ENCODE peak calls at places on chromosomes 3 and 15, in four cellular contexts. D, V, L and F are unnamed samples.

GRCh38 chr3:196268270-196269163 is 19.0 kb downstream of the PCYT1A start:
- DNase-seq in V (no peak), D (no peak), L (no peak), F (peak; percentile 61)

GRCh38 chr3:19769694-19770093 is 164.3 kb downstream of the EFHB start:
- DNase-seq in V (no peak), L (no peak), D (no peak), F (no peak)

GRCh38 chr15:30043211-30043655 is 39.5 kb upstream of the GOLGA8J start:
- DNase-seq in V (no peak), D (no peak), L (peak; percentile 55), F (no peak)

GRCh38 chr15:64640146-64640868 is 135.1 kb downstream of the RBPMS2 start:
- DNase-seq in L (no peak), D (no peak), V (no peak), F (peak; percentile 62)

GRCh38 chr15:43317566-43318184 is 12.7 kb downstream of the LCMT2 start:
- DNase-seq in L (no peak), V (no peak), D (no peak), F (no peak)

GRCh38 chr3:187521546-187521945 is 148.6 kb downstream of the SST start:
- DNase-seq in D (no peak), V (no peak), L (no peak), F (no peak)

GRCh38 chr3:114213669-114214541 is 23.5 kb downstream of the ZNF80 start:
- DNase-seq in L (peak; percentile 11), D (peak; percentile 28), V (no peak), F (peak; percentile 72)

GRCh38 chr3:46538803-46539442 is 27.2 kb downstream of the LRRC2 start:
- DNase-seq in L (no peak), V (no peak), D (no peak), F (peak; percentile 86)

GRCh38 chr15:63480441-63480821 is 24.0 kb upstream of the USP3 start:
- DNase-seq in V (no peak), L (no peak), D (no peak), F (no peak)

GRCh38 chr3:156818890-156819289 is 7.3 kb upstream of the LEKR1 start:
- DNase-seq in L (peak; percentile 82), D (no peak), V (no peak), F (peak; percentile 65)

GRCh38 chr3:98556164-98557130 is 24.7 kb downstream of the GPR15 start:
- DNase-seq in V (no peak), L (no peak), D (no peak), F (no peak)

GRCh38 chr3:57840445-57840844 is 84.3 kb downstream of the SLMAP start:
- DNase-seq in L (no peak), D (no peak), V (no peak), F (no peak)

GRCh38 chr15:29774900-29775299 is 47.4 kb downstream of the TJP1 start:
- DNase-seq in L (peak; percentile 63), V (no peak), D (no peak), F (no peak)

GRCh38 chr3:52787672-52788625 is 6.6 kb upstream of the ITIH3 start:
- DNase-seq in D (no peak), L (no peak), V (no peak), F (no peak)

GRCh38 chr3:195042741-195043611 is 228.0 kb downstream of the XXYLT1 start:
- DNase-seq in L (peak; percentile 41), V (no peak), D (no peak), F (peak; percentile 60)

GRCh38 chr3:57952208-57952631 is 56.0 kb upstream of the FLNB start:
- DNase-seq in V (no peak), D (no peak), L (no peak), F (peak; percentile 95)

GRCh38 chr3:130276203-130276803 is 69.2 kb upstream of the COL6A5 start:
- DNase-seq in L (peak; percentile 64), V (no peak), D (peak; percentile 40), F (no peak)

GRCh38 chr3:81444817-81445460 is 316.5 kb downstream of the GBE1 start:
- DNase-seq in L (no peak), D (no peak), V (no peak), F (no peak)

GRCh38 chr15:58932791-58933310 is 628 bp downstream of the SLTM start:
- DNase-seq in D (no peak), L (peak; percentile 33), V (no peak), F (peak; percentile 59)